ENCODE peak calls at places on chromosome 19, in six cellular contexts. O, J, E, K, T and X are unnamed samples.
A peak's percentile ranks its signal among the peaks of the same experiment; 100 is the strongest.

GRCh38 chr19:48390188-48391099 is 907 bp downstream of the KDELR1 start:
- DNase-seq in O (peak; percentile 49), J (peak; percentile 84), E (no peak), K (peak; percentile 44), T (peak; percentile 79), X (peak; percentile 64)

GRCh38 chr19:56295531-56296455 is 18.8 kb downstream of the ZSCAN5A start:
- DNase-seq in O (no peak), J (no peak), E (no peak), K (no peak), T (no peak), X (no peak)

GRCh38 chr19:13987101-13987890 is 18.8 kb downstream of the RFX1 start:
- DNase-seq in O (no peak), J (peak; percentile 53), E (no peak), K (no peak), T (no peak), X (no peak)

GRCh38 chr19:35732540-35733179 is 9.6 kb downstream of the IGFLR1 start:
- DNase-seq in O (no peak), J (no peak), E (no peak), K (no peak), T (no peak), X (no peak)

GRCh38 chr19:42092350-42092749 is 16.4 kb downstream of the ZNF574 start:
- DNase-seq in O (no peak), J (peak; percentile 63), E (no peak), K (no peak), T (peak; percentile 39), X (peak; percentile 70)

GRCh38 chr19:32308436-32309077 is 36.9 kb upstream of the ZNF507 start:
- DNase-seq in O (no peak), J (no peak), E (no peak), K (no peak), T (no peak), X (no peak)

GRCh38 chr19:33906578-33907335 is 110.1 kb downstream of the KCTD15 start:
- DNase-seq in O (peak; percentile 2), J (no peak), E (no peak), K (peak; percentile 6), T (no peak), X (peak; percentile 24)

GRCh38 chr19:42693760-42694350 is 46.4 kb downstream of the PSG3 start:
- DNase-seq in O (peak; percentile 46), J (peak; percentile 52), E (no peak), K (peak; percentile 49), T (peak; percentile 43), X (peak; percentile 85)

GRCh38 chr19:5150331-5150901 is 181.5 kb downstream of the KDM4B start:
- DNase-seq in O (no peak), J (no peak), E (no peak), K (no peak), T (no peak), X (no peak)

GRCh38 chr19:12974301-12975220 is 5.2 kb downstream of the DAND5 start:
- DNase-seq in O (no peak), J (peak; percentile 78), E (no peak), K (peak; percentile 35), T (peak; percentile 67), X (no peak)

GRCh38 chr19:6287269-6287885 is 7.6 kb upstream of the MLLT1 start:
- DNase-seq in O (no peak), J (no peak), E (no peak), K (no peak), T (no peak), X (no peak)

GRCh38 chr19:4707956-4708650 is 15.5 kb downstream of the DPP9 start:
- DNase-seq in O (peak; percentile 53), J (no peak), E (no peak), K (no peak), T (no peak), X (no peak)

GRCh38 chr19:41431426-41432386 is 4.5 kb upstream of the B3GNT8 start:
- DNase-seq in O (peak; percentile 31), J (no peak), E (no peak), K (peak; percentile 24), T (peak; percentile 41), X (no peak)

GRCh38 chr19:51441410-51442390 is 16.6 kb downstream of the SIGLEC8 start:
- DNase-seq in O (no peak), J (no peak), E (peak; percentile 91), K (no peak), T (peak; percentile 52), X (peak; percentile 14)

GRCh38 chr19:17311455-17312248 is 2.3 kb downstream of the DDA1 start:
- DNase-seq in O (peak; percentile 79), J (no peak), E (no peak), K (peak; percentile 76), T (no peak), X (peak; percentile 85)

GRCh38 chr19:49580264-49581006 is at the start of gene NOSIP:
- DNase-seq in O (peak; percentile 97), J (peak; percentile 88), E (peak; percentile 89), K (peak; percentile 93), T (peak; percentile 91), X (peak; percentile 99)

GRCh38 chr19:2729943-2730818 is 9.0 kb upstream of the DIRAS1 start:
- DNase-seq in O (no peak), J (peak; percentile 33), E (no peak), K (no peak), T (no peak), X (no peak)

GRCh38 chr19:19096641-19097627 is 33.1 kb downstream of the SLC25A42 start:
- DNase-seq in O (no peak), J (no peak), E (no peak), K (peak; percentile 93), T (no peak), X (no peak)

GRCh38 chr19:41175825-41176734 is 16.9 kb upstream of the CYP2S1 start:
- DNase-seq in O (peak; percentile 76), J (no peak), E (no peak), K (peak; percentile 96), T (no peak), X (peak; percentile 100)

GRCh38 chr19:13370948-13371347 is 135.3 kb downstream of the CACNA1A start:
- DNase-seq in O (no peak), J (no peak), E (no peak), K (no peak), T (no peak), X (no peak)

GRCh38 chr19:2271516-2272103 is 10.4 kb downstream of the PEAK3 start:
- DNase-seq in O (peak; percentile 75), J (no peak), E (no peak), K (no peak), T (no peak), X (no peak)

GRCh38 chr19:56393119-56394012 is at the start of gene ZNF582:
- DNase-seq in O (peak; percentile 95), J (peak; percentile 94), E (peak; percentile 65), K (peak; percentile 80), T (peak; percentile 93), X (peak; percentile 90)

GRCh38 chr19:41192574-41193419 is at the start of gene CYP2S1:
- DNase-seq in O (peak; percentile 22), J (no peak), E (no peak), K (no peak), T (peak; percentile 86), X (peak; percentile 93)

GRCh38 chr19:45935267-45935666 is 20.7 kb upstream of the NANOS2 start:
- DNase-seq in O (no peak), J (no peak), E (no peak), K (no peak), T (no peak), X (no peak)

GRCh38 chr19:17202249-17202648 is 12.9 kb upstream of the USE1 start:
- DNase-seq in O (no peak), J (no peak), E (no peak), K (no peak), T (no peak), X (peak; percentile 40)

GRCh38 chr19:42412223-42412622 is 15.0 kb downstream of the LIPE start:
- DNase-seq in O (no peak), J (peak; percentile 70), E (no peak), K (no peak), T (no peak), X (no peak)

GRCh38 chr19:42280761-42281174 is 11.7 kb downstream of the CIC start:
- DNase-seq in O (peak; percentile 17), J (peak; percentile 58), E (no peak), K (no peak), T (peak; percentile 51), X (no peak)

GRCh38 chr19:870314-870713 is 10.8 kb downstream of the CFD start:
- DNase-seq in O (no peak), J (no peak), E (no peak), K (no peak), T (no peak), X (no peak)

GRCh38 chr19:867855-868457 is 8.5 kb downstream of the CFD start:
- DNase-seq in O (no peak), J (no peak), E (no peak), K (no peak), T (no peak), X (no peak)

GRCh38 chr19:870963-871401 is 11.5 kb downstream of the CFD start:
- DNase-seq in O (peak; percentile 32), J (peak; percentile 93), E (no peak), K (no peak), T (no peak), X (peak; percentile 60)

GRCh38 chr19:868458-869244 is 9.2 kb downstream of the CFD start:
- DNase-seq in O (no peak), J (no peak), E (no peak), K (no peak), T (no peak), X (no peak)

GRCh38 chr19:869245-870177 is 10.0 kb downstream of the CFD start:
- DNase-seq in O (peak; percentile 96), J (no peak), E (no peak), K (no peak), T (no peak), X (peak; percentile 66)
- TF ChIP-seq USF2 in O (no peak), J (no peak), E (no peak), K (no peak), T (no peak), X (no peak)

GRCh38 chr19:39795001-39795400 is 16.3 kb downstream of the LEUTX start:
- DNase-seq in O (no peak), J (no peak), E (peak; percentile 45), K (no peak), T (no peak), X (no peak)
- TF ChIP-seq SMC3 in O (no peak), J (no peak), E (no peak), K (no peak), T (no peak), X (no peak)

GRCh38 chr19:38656171-38656981 is 8.9 kb downstream of the ACTN4 start:
- DNase-seq in O (peak; percentile 63), J (no peak), E (no peak), K (peak; percentile 95), T (no peak), X (peak; percentile 79)
- TF ChIP-seq USF2 in O (no peak), J (no peak), E (no peak), K (no peak), T (no peak), X (no peak)

GRCh38 chr19:29370276-29370675 is 155.5 kb upstream of the VSTM2B start:
- DNase-seq in O (no peak), J (no peak), E (no peak), K (no peak), T (no peak), X (no peak)

GRCh38 chr19:29366757-29367156 is 153.8 kb upstream of the UQCRFS1 start:
- DNase-seq in O (no peak), J (no peak), E (no peak), K (no peak), T (no peak), X (no peak)

GRCh38 chr19:29364999-29365398 is 152.0 kb upstream of the UQCRFS1 start:
- DNase-seq in O (no peak), J (no peak), E (no peak), K (no peak), T (no peak), X (no peak)

GRCh38 chr19:29365836-29366417 is 153.0 kb upstream of the UQCRFS1 start:
- DNase-seq in O (no peak), J (no peak), E (no peak), K (no peak), T (no peak), X (no peak)

GRCh38 chr19:29367701-29368306 is 154.9 kb upstream of the UQCRFS1 start:
- DNase-seq in O (no peak), J (no peak), E (no peak), K (no peak), T (no peak), X (no peak)
- TF ChIP-seq SMC3 in O (no peak), J (no peak), E (no peak), K (no peak), T (no peak), X (no peak)